ENCODE peak calls at places on chromosomes 13 and 19, in nine cellular contexts. E is MM.1S, M is kidney, U is astrocyte, Q is SK-N-SH, F is fibroblast of lung, N is neural progenitor cell, Y is IMR-90, A is mammary epithelial cell. S is an unnamed sample. For H3K9me3, the result is how much of the 10 kb centered on the place peaks cover.

GRCh38 chr19:17035842-17036424 is 9.3 kb upstream of the CPAMD8 start:
- DNase-seq in U (no peak), Y (no peak), M (no peak), Q (no peak), N (no peak), F (no peak), E (no peak), A (no peak), S (no peak)

GRCh38 chr19:18223860-18224524 is 2.2 kb downstream of the PDE4C start:
- DNase-seq in A (no peak), Q (peak), E (no peak), N (peak), F (no peak), U (no peak), M (peak), Y (no peak), S (peak)

GRCh38 chr19:46704379-46705076 is 12.4 kb downstream of the PRKD2 start:
- DNase-seq in Q (peak), F (no peak), U (no peak), E (peak), Y (no peak), M (peak), A (peak), N (peak), S (peak)

GRCh38 chr13:78317030-78317429 is 286.3 kb downstream of the POU4F1 start:
- DNase-seq in U (no peak), M (no peak), F (no peak), Y (no peak), A (no peak), N (peak), Q (peak), E (no peak), S (no peak)

GRCh38 chr19:7852851-7853759 is 21.1 kb downstream of the PRR36 start:
- DNase-seq in A (peak), N (peak), U (no peak), M (peak), Y (peak), Q (peak), E (peak), F (peak), S (peak)

GRCh38 chr19:13505761-13506549 is at the start of gene CACNA1A:
- DNase-seq in A (no peak), F (peak), Q (peak), U (no peak), N (peak), M (no peak), Y (peak), E (no peak), S (peak)

GRCh38 chr13:106151056-106151699 is 384.3 kb downstream of the EFNB2 start:
- DNase-seq in A (peak), Y (peak), U (peak), M (no peak), Q (no peak), N (peak), E (no peak), F (peak), S (no peak)

GRCh38 chr13:79194272-79194671 is 211.8 kb downstream of the RBM26 start:
- DNase-seq in N (no peak), F (no peak), U (no peak), Y (no peak), A (no peak), M (no peak), Q (no peak), E (peak), S (no peak)

GRCh38 chr19:18875726-18876125 is 20.2 kb downstream of the CERS1 start:
- DNase-seq in A (no peak), Q (no peak), Y (peak), E (no peak), N (no peak), M (no peak), F (no peak), U (no peak), S (no peak)

GRCh38 chr13:40755082-40755755 is 15.8 kb downstream of the MRPS31 start:
- DNase-seq in E (no peak), N (no peak), A (no peak), U (no peak), M (no peak), Q (no peak), F (no peak), Y (no peak), S (no peak)

GRCh38 chr19:40533508-40533907 is 43.2 kb upstream of the SHKBP1 start:
- DNase-seq in N (no peak), E (no peak), Q (no peak), U (no peak), M (no peak), Y (no peak), F (no peak), A (no peak), S (no peak)

GRCh38 chr13:106114981-106115554 is 420.4 kb downstream of the EFNB2 start:
- DNase-seq in Q (no peak), F (peak), N (no peak), M (no peak), U (peak), Y (peak), E (no peak), A (no peak), S (no peak)

GRCh38 chr19:38211206-38211605 is 12.8 kb downstream of the DPF1 start:
- DNase-seq in M (no peak), Q (peak), A (no peak), N (peak), E (no peak), F (no peak), Y (no peak), U (no peak), S (peak)

GRCh38 chr13:99652141-99652540 is 150.9 kb downstream of the TM9SF2 start:
- DNase-seq in U (no peak), E (no peak), Y (no peak), M (no peak), A (no peak), N (no peak), Q (no peak), F (no peak), S (no peak)

GRCh38 chr19:14375055-14375581 is 6.1 kb upstream of the ADGRE5 start:
- DNase-seq in F (no peak), Q (no peak), N (no peak), M (no peak), E (no peak), Y (no peak), A (no peak), U (no peak), S (no peak)

DNA sequence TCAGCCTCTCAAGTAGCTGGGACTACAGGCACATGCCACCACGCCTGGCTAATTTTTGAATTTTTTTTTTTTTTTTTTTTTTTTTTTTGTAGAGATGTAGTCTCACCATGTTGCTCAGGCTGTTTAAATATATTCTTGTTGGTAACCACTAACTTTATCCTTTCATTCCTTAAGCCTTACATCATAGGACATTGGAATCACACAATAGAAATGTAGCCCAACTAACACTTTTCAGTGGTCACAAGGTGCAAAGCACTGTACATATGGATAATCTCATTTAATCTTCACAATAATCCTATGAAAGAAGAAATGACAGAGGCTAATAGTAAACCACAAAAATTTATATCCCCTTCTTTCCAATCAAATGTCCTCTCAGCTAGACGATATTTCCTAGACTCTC is 417.8 kb upstream of the DACH1 start:
- DNase-seq in M (no peak), E (no peak), N (no peak), A (no peak), Y (no peak), U (peak), F (peak), Q (no peak), S (no peak)
- TF ChIP-seq CTCF in M (no peak), E (no peak), N (no peak), A (no peak), Y (no peak), U (no peak), F (no peak), Q (no peak), S (no peak)

GRCh38 chr19:9406798-9407352 is 28.5 kb downstream of the ZNF266 start:
- DNase-seq in A (peak), U (peak), E (no peak), F (peak), N (no peak), Q (peak), M (peak), Y (peak), S (no peak)
- H3K9me3 ChIP-seq in A (under half), U (under half), E (under half), F (under half), N (under half), Q (under half), M (half or more), Y (under half), S (under half)

DNA sequence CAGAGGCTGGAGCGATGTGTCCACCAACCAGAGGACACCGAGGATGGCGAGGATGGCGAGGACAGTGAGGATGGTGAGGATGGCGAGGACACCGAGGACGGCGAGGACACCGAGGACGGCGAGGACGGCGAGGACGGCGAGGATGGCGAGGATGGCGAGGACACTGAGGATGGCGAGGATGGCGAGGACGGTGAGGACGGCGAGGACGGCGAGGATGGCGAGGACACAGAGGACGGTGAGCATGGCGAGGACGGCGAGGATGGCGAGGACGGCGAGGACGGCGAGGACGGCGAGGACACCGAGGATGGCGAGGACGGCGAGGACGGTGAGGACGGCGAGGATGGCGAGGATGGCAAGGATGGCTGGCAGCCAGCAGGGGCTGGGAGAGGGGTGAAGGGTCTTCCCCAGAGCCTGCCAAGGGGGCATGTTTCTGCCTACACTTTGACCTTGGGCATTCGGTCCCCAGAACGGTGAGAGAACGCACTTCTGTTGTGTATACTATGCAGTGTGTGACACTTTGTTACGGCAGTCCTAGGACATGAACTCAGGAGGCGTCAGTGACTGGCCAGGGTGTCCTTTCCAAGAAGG is 44.4 kb upstream of the ATP11A start:
- DNase-seq in A (no peak), N (no peak), Q (no peak), F (no peak), Y (no peak), M (peak), U (no peak), E (no peak), S (no peak)
- H3K9ac ChIP-seq in A (no peak), N (no peak), Q (no peak), F (no peak), Y (no peak), M (no peak), U (no peak), E (no peak), S (no peak)

GRCh38 chr13:51826606-51827005 is 18.4 kb downstream of the TMEM272 start:
- DNase-seq in N (no peak), U (no peak), F (no peak), Y (no peak), A (peak), M (no peak), E (no peak), Q (no peak), S (no peak)

GRCh38 chr13:51831519-51831918 is 13.5 kb downstream of the TMEM272 start:
- DNase-seq in Q (no peak), M (no peak), Y (no peak), U (no peak), F (no peak), E (no peak), A (no peak), N (no peak), S (no peak)

GRCh38 chr13:51832471-51833152 is 12.4 kb downstream of the TMEM272 start:
- DNase-seq in A (no peak), Y (peak), E (no peak), Q (peak), U (no peak), M (no peak), N (peak), F (peak), S (peak)

GRCh38 chr13:51827254-51827653 is 17.7 kb downstream of the TMEM272 start:
- DNase-seq in F (no peak), A (no peak), M (no peak), E (no peak), Q (no peak), N (no peak), Y (no peak), U (no peak), S (no peak)

GRCh38 chr13:51829236-51829899 is 15.6 kb downstream of the TMEM272 start:
- DNase-seq in Y (no peak), M (no peak), E (no peak), F (no peak), N (no peak), A (no peak), U (no peak), Q (no peak), S (no peak)
- TF ChIP-seq CTCF in Y (no peak), M (no peak), E (no peak), F (no peak), N (no peak), A (no peak), U (no peak), Q (no peak), S (no peak)